ENCODE peak calls at places on chromosomes 7 and 10, in seven cellular contexts. A, U, Q, P, T, D and H are unnamed samples.

GRCh38 chr7:106243893-106244292 is 40.9 kb downstream of the NAMPT start:
- DNase-seq in A (no peak), U (no peak), Q (no peak), P (no peak), T (no peak), D (no peak), H (no peak)

GRCh38 chr7:40805361-40805760 is 670.6 kb downstream of the SUGCT start:
- DNase-seq in A (no peak), U (no peak), Q (no peak), P (no peak), T (no peak), D (no peak), H (no peak)

GRCh38 chr10:58237014-58237830 is 30.5 kb downstream of the IPMK start:
- DNase-seq in A (peak; percentile 76), U (peak; percentile 59), Q (no peak), P (peak; percentile 92), T (no peak), D (no peak), H (no peak)

GRCh38 chr10:8874972-8875371 is 820.5 kb downstream of the GATA3 start:
- DNase-seq in A (no peak), U (no peak), Q (no peak), P (no peak), T (no peak), D (no peak), H (no peak)

GRCh38 chr7:46685051-46685450 is 764.0 kb upstream of the IGFBP3 start:
- DNase-seq in A (peak; percentile 15), U (no peak), Q (no peak), P (no peak), T (no peak), D (no peak), H (no peak)

GRCh38 chr10:113950268-113950667 is 93.4 kb upstream of the ADRB1 start:
- DNase-seq in A (no peak), U (no peak), Q (no peak), P (no peak), T (no peak), D (no peak), H (no peak)

GRCh38 chr7:42237162-42237821 is at the start of gene GLI3:
- DNase-seq in A (peak; percentile 13), U (no peak), Q (peak; percentile 58), P (peak; percentile 93), T (peak; percentile 83), D (peak; percentile 95), H (peak; percentile 88)

GRCh38 chr7:151313857-151314256 is 27.8 kb upstream of the NUB1 start:
- DNase-seq in A (no peak), U (no peak), Q (peak; percentile 54), P (peak; percentile 61), T (no peak), D (no peak), H (no peak)

GRCh38 chr10:127976286-127976685 is 69.4 kb downstream of the PTPRE start:
- DNase-seq in A (no peak), U (no peak), Q (no peak), P (no peak), T (no peak), D (no peak), H (no peak)

GRCh38 chr10:70101668-70102067 is 31.0 kb downstream of the AIFM2 start:
- DNase-seq in A (no peak), U (no peak), Q (no peak), P (no peak), T (no peak), D (no peak), H (no peak)

GRCh38 chr7:124071843-124072242 is 39.0 kb upstream of the TMEM229A start:
- DNase-seq in A (no peak), U (no peak), Q (no peak), P (no peak), T (no peak), D (no peak), H (no peak)

GRCh38 chr7:22726849-22727792 is at the start of gene IL6:
- DNase-seq in A (peak; percentile 43), U (no peak), Q (peak; percentile 58), P (peak; percentile 97), T (peak; percentile 43), D (peak; percentile 89), H (peak; percentile 92)

GRCh38 chr10:101258179-101258885 is 29.1 kb upstream of the LBX1 start:
- DNase-seq in A (peak; percentile 27), U (peak; percentile 89), Q (no peak), P (no peak), T (no peak), D (no peak), H (no peak)

GRCh38 chr10:35765039-35765662 is 123.1 kb upstream of the FZD8 start:
- DNase-seq in A (no peak), U (no peak), Q (peak; percentile 36), P (no peak), T (no peak), D (no peak), H (peak; percentile 8)

GRCh38 chr10:91378061-91378460 is 32.1 kb upstream of the HECTD2 start:
- DNase-seq in A (no peak), U (no peak), Q (no peak), P (peak; percentile 13), T (no peak), D (no peak), H (no peak)

GRCh38 chr7:264541-265191 is 25.3 kb upstream of the FOXL3 start:
- DNase-seq in A (peak; percentile 70), U (no peak), Q (peak; percentile 77), P (no peak), T (no peak), D (no peak), H (no peak)

DNA sequence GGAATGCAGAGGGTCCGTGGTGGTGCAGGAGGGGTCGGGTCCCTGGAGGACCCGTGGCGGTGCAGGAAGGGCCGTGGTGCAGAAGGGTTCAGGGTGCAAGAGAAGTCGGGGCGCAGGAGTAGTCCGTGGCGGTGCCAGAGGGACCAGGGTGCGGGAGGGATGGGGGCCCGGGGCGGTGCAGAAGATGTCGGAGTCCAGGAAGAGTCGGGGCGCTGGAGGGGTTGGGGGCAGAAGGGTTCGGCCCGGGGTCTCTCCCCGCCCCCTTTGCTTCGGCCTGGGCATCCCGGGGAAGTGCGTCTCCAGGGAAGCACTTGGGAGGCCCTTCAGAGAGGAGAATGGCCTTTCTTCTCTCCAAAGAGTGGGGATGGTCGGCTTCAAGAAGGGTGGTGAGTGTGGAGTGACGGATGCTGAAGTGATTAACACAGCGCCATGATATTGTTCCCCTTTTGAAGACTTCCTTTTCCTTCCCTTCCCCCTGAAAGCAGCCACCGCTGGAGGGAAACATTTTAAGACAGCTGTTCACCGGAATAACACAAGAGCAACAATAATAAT is 997 bp downstream of the WDR37 start:
- DNase-seq in A (no peak), U (no peak), Q (no peak), P (no peak), T (no peak), D (no peak), H (no peak)
- H3K27ac ChIP-seq in A (peak overlapping the region; percentile 97), U (peak overlapping the region; percentile 89), Q (peak overlapping the region; percentile 99), P (peak overlapping the region; percentile 79), T (peak overlapping the region; percentile 91), D (peak overlapping the region; percentile 100), H (no peak overlapping the region)

DNA sequence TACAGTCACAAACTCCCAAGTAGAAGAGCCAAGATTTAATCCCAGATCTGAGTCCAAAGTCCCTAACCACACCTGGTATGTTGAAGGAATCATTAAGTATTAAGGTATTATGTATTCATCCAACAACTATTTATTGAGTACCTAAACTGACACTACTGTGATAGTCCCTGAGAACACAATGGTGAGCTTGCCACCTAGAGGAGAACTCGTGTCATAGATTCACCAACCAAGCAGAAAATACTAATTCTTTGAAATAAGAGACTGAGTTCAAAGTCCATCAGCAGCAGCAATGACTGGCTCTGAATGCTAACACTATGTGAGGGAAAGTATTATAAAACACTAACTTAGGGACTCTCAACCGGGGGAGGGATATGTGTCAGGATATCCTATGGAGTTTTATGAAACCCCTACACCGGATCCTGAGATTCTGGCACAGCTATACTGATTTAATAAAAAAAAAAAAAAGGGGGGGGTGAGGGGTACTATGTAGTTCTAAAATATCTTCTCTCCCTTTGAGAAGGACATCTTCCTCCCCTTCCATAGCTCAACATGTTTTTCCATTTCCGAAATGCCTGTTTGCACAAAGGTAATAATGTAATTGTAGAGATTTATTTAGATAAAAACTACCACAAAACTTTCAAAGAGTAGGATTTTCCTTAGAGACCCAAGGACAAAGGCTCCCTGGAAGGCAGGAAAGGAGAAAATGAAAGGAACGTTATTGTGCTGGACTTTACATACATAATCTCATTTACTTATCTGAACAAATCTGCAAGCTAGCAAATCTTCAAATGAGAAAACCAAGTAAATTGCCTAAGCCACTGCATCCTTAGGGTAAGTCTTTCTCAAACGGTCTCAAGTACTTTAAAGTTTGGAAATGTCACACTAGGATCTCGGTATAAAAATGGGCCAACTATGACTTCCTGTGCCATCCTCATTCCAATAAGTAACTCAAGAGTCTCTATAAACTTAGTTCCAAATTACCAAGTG is 1.5 kb downstream of the NCOA4 start:
- DNase-seq in A (peak; percentile 80), U (peak; percentile 71), Q (no peak), P (peak; percentile 81), T (no peak), D (no peak), H (no peak)
- H3K4me1 ChIP-seq in A (peaks cover 42% of the 10 kb centered on the region), U (peaks cover 32% of the 10 kb centered on the region), Q (peaks cover 68% of the 10 kb centered on the region), P (peaks cover 18% of the 10 kb centered on the region), T (peaks cover 63% of the 10 kb centered on the region), D (peaks cover 62% of the 10 kb centered on the region), H (peaks cover 41% of the 10 kb centered on the region)

GRCh38 chr7:82617156-82617555 is 173.6 kb upstream of the CACNA2D1 start:
- DNase-seq in A (no peak), U (no peak), Q (no peak), P (no peak), T (no peak), D (no peak), H (no peak)
- TF ChIP-seq POLR2A in A (no peak), U (no peak), Q (no peak), P (no peak), T (no peak), D (no peak), H (no peak)

GRCh38 chr10:122045212-122045611 is 56.2 kb downstream of the TACC2 start:
- DNase-seq in A (no peak), U (no peak), Q (no peak), P (no peak), T (no peak), D (no peak), H (no peak)

GRCh38 chr10:122040786-122041185 is 51.8 kb downstream of the TACC2 start:
- DNase-seq in A (no peak), U (no peak), Q (no peak), P (no peak), T (no peak), D (no peak), H (no peak)

GRCh38 chr10:122042836-122043235 is 53.9 kb downstream of the TACC2 start:
- DNase-seq in A (no peak), U (no peak), Q (no peak), P (no peak), T (no peak), D (no peak), H (no peak)

GRCh38 chr10:122044713-122045112 is 55.8 kb downstream of the TACC2 start:
- DNase-seq in A (no peak), U (no peak), Q (no peak), P (peak; percentile 53), T (no peak), D (no peak), H (peak; percentile 77)

DNA sequence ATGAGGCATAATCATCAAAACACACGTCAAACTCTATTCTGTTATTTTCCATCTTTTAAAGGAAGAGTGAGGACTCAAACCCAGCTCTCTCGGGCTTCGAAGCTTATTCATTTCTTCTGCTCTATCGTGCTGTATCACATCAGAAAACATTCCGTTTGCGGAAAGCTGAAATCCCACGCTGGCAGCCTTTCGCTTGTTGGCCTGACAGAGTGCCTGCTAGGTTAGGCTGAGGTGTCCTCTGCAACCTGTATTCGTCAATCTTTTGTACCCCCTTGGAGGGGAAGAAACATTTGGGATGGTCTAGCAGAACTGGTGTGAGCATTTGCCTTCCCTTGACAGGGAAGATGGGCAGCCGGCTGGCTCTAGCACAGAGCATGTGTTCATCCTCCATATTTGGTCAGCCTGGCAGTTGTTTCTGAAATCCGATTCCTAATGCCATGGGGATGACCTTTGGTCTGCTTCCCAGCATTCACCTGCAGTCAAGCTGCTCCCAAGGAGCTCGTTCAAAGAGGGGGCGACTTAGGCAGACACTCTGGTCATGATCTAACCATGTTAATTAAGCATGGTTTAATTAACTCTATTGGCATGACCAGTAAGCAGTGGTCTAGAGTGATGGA is 55.2 kb downstream of the TACC2 start:
- DNase-seq in A (no peak), U (no peak), Q (no peak), P (peak; percentile 49), T (no peak), D (no peak), H (peak; percentile 37)
- H3K27ac ChIP-seq in A (peak overlapping the region; percentile 49), U (no peak overlapping the region), Q (peak overlapping the region; percentile 16), P (no peak overlapping the region), T (no peak overlapping the region), D (peak overlapping the region; percentile 17), H (peak overlapping the region; percentile 83)